ENCODE peak calls at places on chromosomes 5 and 9, in seven cellular contexts. X, L, G, B, A, O and E are unnamed samples.

GRCh38 chr9:104879555-104880318 is 48.2 kb downstream of the ABCA1 start:
- DNase-seq in L (no peak), O (no peak), B (no peak), X (no peak), A (no peak), G (peak), E (no peak)

GRCh38 chr9:84432746-84433145 is 92.2 kb upstream of the SLC28A3 start:
- DNase-seq in L (no peak), O (no peak), A (no peak), X (no peak), B (no peak), G (no peak), E (no peak)

GRCh38 chr9:121963542-121963995 is 129.5 kb downstream of the TTLL11 start:
- DNase-seq in L (no peak), G (peak), B (no peak), O (no peak), A (no peak), X (no peak), E (no peak)

GRCh38 chr5:18745988-18746615 is 1111.8 kb downstream of the TAF11L14 start:
- DNase-seq in G (no peak), X (peak), L (no peak), B (no peak), O (peak), A (peak), E (peak)

GRCh38 chr5:65203746-65204145 is 278.0 kb downstream of the ADAMTS6 start:
- DNase-seq in X (no peak), L (no peak), B (no peak), O (no peak), G (peak), A (no peak), E (no peak)

GRCh38 chr5:53303105-53303504 is 177.3 kb upstream of the FST start:
- DNase-seq in B (no peak), A (no peak), L (no peak), G (peak), X (no peak), O (no peak), E (no peak)

GRCh38 chr9:95722141-95722540 is 153.3 kb upstream of the ERCC6L2 start:
- DNase-seq in L (no peak), O (no peak), G (no peak), A (peak), B (no peak), X (no peak), E (no peak)

GRCh38 chr5:32202394-32202793 is 28.3 kb upstream of the GOLPH3 start:
- DNase-seq in B (no peak), O (no peak), L (no peak), X (no peak), G (peak), A (no peak), E (no peak)

GRCh38 chr5:54024466-54024865 is 285.9 kb downstream of the ARL15 start:
- DNase-seq in B (no peak), L (no peak), O (no peak), G (peak), A (no peak), X (no peak), E (no peak)

GRCh38 chr9:88017086-88017485 is 42.8 kb upstream of the CDK20 start:
- DNase-seq in G (peak), X (no peak), L (no peak), O (no peak), B (no peak), A (no peak), E (no peak)

GRCh38 chr5:141208478-141208877 is at the start of gene PCDHB12:
- DNase-seq in B (no peak), A (no peak), X (no peak), G (peak), O (no peak), L (no peak), E (peak)

GRCh38 chr5:76601470-76601869 is 21.7 kb downstream of the F2RL2 start:
- DNase-seq in O (peak), G (peak), X (no peak), B (peak), A (no peak), L (no peak), E (peak)

GRCh38 chr5:4758550-4758949 is 381.6 kb upstream of the ADAMTS16 start:
- DNase-seq in O (no peak), B (no peak), X (no peak), L (no peak), A (no peak), G (no peak), E (no peak)

GRCh38 chr5:73365301-73365853 is 83.2 kb downstream of the FOXD1 start:
- DNase-seq in A (no peak), B (no peak), O (no peak), X (no peak), L (no peak), G (peak), E (no peak)

GRCh38 chr5:149143470-149143869 is 2.2 kb downstream of the ABLIM3 start:
- DNase-seq in L (no peak), O (no peak), B (no peak), G (peak), A (no peak), X (no peak), E (no peak)

GRCh38 chr5:148554621-148555020 is 99.7 kb downstream of the HTR4 start:
- DNase-seq in A (no peak), L (no peak), G (no peak), B (no peak), O (no peak), X (no peak), E (no peak)

GRCh38 chr9:103397868-103398600 is 402.9 kb downstream of the CYLC2 start:
- DNase-seq in L (no peak), G (peak), X (no peak), O (peak), B (peak), A (peak), E (peak)

GRCh38 chr5:54944364-54944763 is 41.0 kb downstream of the ESM1 start:
- DNase-seq in O (peak), G (peak), L (no peak), X (peak), B (peak), A (peak), E (no peak)

GRCh38 chr5:91938441-91938840 is 555.3 kb upstream of the ARRDC3 start:
- DNase-seq in G (no peak), A (no peak), O (no peak), B (no peak), X (no peak), L (no peak), E (no peak)

GRCh38 chr9:129889936-129890717 is 54.9 kb downstream of the USP20 start:
- DNase-seq in L (no peak), X (peak), A (no peak), O (no peak), G (no peak), B (peak), E (no peak)

GRCh38 chr9:6968271-6968670 is 210.5 kb downstream of the KDM4C start:
- DNase-seq in A (no peak), G (peak), X (no peak), L (no peak), B (no peak), O (no peak), E (no peak)

GRCh38 chr9:33104111-33104415 is 27.6 kb upstream of the SMU1 start:
- DNase-seq in L (no peak), O (no peak), G (no peak), B (no peak), A (no peak), X (no peak), E (no peak)

GRCh38 chr9:5760338-5760737 is 72.6 kb downstream of the ERMP1 start:
- DNase-seq in A (no peak), O (no peak), G (no peak), X (no peak), B (no peak), L (no peak), E (no peak)

GRCh38 chr5:3234566-3234965 is 361.1 kb upstream of the IRX1 start:
- DNase-seq in X (no peak), B (no peak), L (no peak), A (no peak), O (no peak), G (no peak), E (no peak)

GRCh38 chr9:83920469-83920941 is 727 bp downstream of the KIF27 start:
- DNase-seq in A (peak), X (no peak), G (peak), O (peak), L (no peak), B (no peak), E (peak)

GRCh38 chr9:715743-716400 is 125.6 kb upstream of the DMRT1 start:
- DNase-seq in X (no peak), L (no peak), O (no peak), B (no peak), A (no peak), G (peak), E (peak)

GRCh38 chr5:102975457-102976182 is 144.3 kb downstream of the GIN1 start:
- DNase-seq in A (no peak), G (peak), X (no peak), B (no peak), O (no peak), L (no peak), E (no peak)

GRCh38 chr5:433836-434235 is 9.1 kb upstream of the EXOC3 start:
- DNase-seq in B (no peak), X (no peak), L (no peak), G (no peak), O (no peak), A (no peak), E (no peak)

GRCh38 chr5:34690301-34690700 is 34.2 kb downstream of the RAI14 start:
- DNase-seq in A (no peak), X (no peak), B (no peak), O (no peak), L (no peak), G (no peak), E (peak)

GRCh38 chr5:132821791-132822190 is 8.7 kb downstream of the SHROOM1 start:
- DNase-seq in G (no peak), X (no peak), O (no peak), L (peak), A (peak), B (no peak), E (peak)

GRCh38 chr5:27388755-27389154 is 350.4 kb upstream of the CDH9 start:
- DNase-seq in O (no peak), X (no peak), L (no peak), B (no peak), G (no peak), A (no peak), E (peak)

GRCh38 chr9:110802416-110803035 is 133.9 kb downstream of the MUSK start:
- DNase-seq in O (no peak), G (peak), L (no peak), A (no peak), X (no peak), B (no peak), E (no peak)

GRCh38 chr5:131671409-131671808 is 36.4 kb upstream of the RAPGEF6 start:
- DNase-seq in L (no peak), G (no peak), B (no peak), O (no peak), A (no peak), X (no peak), E (no peak)

GRCh38 chr5:5683174-5683573 is 260.7 kb downstream of the ICE1 start:
- DNase-seq in A (no peak), B (no peak), L (no peak), O (no peak), G (no peak), X (no peak), E (no peak)

GRCh38 chr9:77707696-77708095 is 59.6 kb upstream of the GNA14 start:
- DNase-seq in B (no peak), A (no peak), L (no peak), O (no peak), X (no peak), G (peak), E (peak)

GRCh38 chr5:82234880-82235279 is 43.3 kb downstream of the RPS23 start:
- DNase-seq in L (no peak), G (no peak), B (no peak), O (no peak), X (no peak), A (no peak), E (no peak)